ENCODE peak calls at places on chromosomes 1 and 21, in four cellular contexts. T is prostate gland, C is fibroblast of lung, O is HAP-1. G is an unnamed sample.
A peak's percentile ranks its signal among the peaks of the same experiment; 100 is the strongest.

GRCh38 chr1:58929667-58930325 is 145.9 kb upstream of the JUN start:
- DNase-seq in T (no peak), O (no peak), C (peak; percentile 30), G (no peak)

GRCh38 chr1:164263540-164263939 is 295.4 kb upstream of the PBX1 start:
- DNase-seq in O (no peak), T (no peak), C (no peak), G (no peak)

GRCh38 chr1:41313661-41314131 is 47.5 kb upstream of the FOXO6 start:
- DNase-seq in T (no peak), O (peak; percentile 65), C (peak; percentile 21), G (no peak)

GRCh38 chr1:202697038-202697437 is 13.2 kb downstream of the SYT2 start:
- DNase-seq in T (no peak), O (no peak), C (no peak), G (no peak)

GRCh38 chr1:198520524-198521254 is 19.8 kb downstream of the ATP6V1G3 start:
- DNase-seq in O (no peak), C (peak; percentile 51), T (no peak), G (peak; percentile 44)

GRCh38 chr21:25512095-25513086 is 94.9 kb downstream of the MRPL39 start:
- DNase-seq in T (no peak), O (no peak), C (no peak), G (no peak)

GRCh38 chr1:159318784-159319551 is 16.8 kb downstream of the FCER1A start:
- DNase-seq in O (no peak), T (no peak), C (no peak), G (no peak)

GRCh38 chr1:85584264-85584781 is 3.8 kb downstream of the CCN1 start:
- DNase-seq in T (no peak), C (peak; percentile 92), O (peak; percentile 59), G (no peak)

GRCh38 chr1:71393301-71393700 is 312.5 kb upstream of the ZRANB2 start:
- DNase-seq in T (no peak), C (no peak), O (peak; percentile 58), G (no peak)

GRCh38 chr1:43541721-43542401 is 11.2 kb downstream of the PTPRF start:
- DNase-seq in T (peak; percentile 92), C (no peak), O (no peak), G (no peak)

GRCh38 chr1:206854401-206855129 is 10.9 kb upstream of the IL20 start:
- DNase-seq in T (peak; percentile 19), C (peak; percentile 43), O (no peak), G (no peak)

GRCh38 chr1:199303035-199303434 is 664.2 kb downstream of the PTPRC start:
- DNase-seq in T (no peak), C (no peak), O (no peak), G (no peak)

GRCh38 chr1:177589166-177589565 is 380.7 kb downstream of the SEC16B start:
- DNase-seq in C (no peak), T (peak; percentile 76), O (no peak), G (no peak)

GRCh38 chr1:52552236-52552504 is 722 bp downstream of the TUT4 start:
- DNase-seq in C (peak; percentile 61), T (peak; percentile 48), O (peak; percentile 70), G (peak; percentile 89)

GRCh38 chr1:61441723-61442262 is 283.1 kb downstream of the TM2D1 start:
- DNase-seq in O (no peak), C (no peak), T (no peak), G (no peak)

GRCh38 chr1:34266127-34266951 is 89.6 kb downstream of the C1orf94 start:
- DNase-seq in O (no peak), C (peak; percentile 5), T (no peak), G (no peak)

GRCh38 chr1:35717911-35718476 is 690 bp downstream of the C1orf216 start:
- DNase-seq in C (peak; percentile 77), O (peak; percentile 72), T (no peak), G (no peak)

GRCh38 chr1:46539968-46540367 is 11.5 kb downstream of the KNCN start:
- DNase-seq in C (peak; percentile 83), O (no peak), T (no peak), G (no peak)

GRCh38 chr1:85296980-85297379 is 20.5 kb upstream of the BCL10 start:
- DNase-seq in T (no peak), C (peak; percentile 78), O (no peak), G (no peak)

GRCh38 chr1:203085528-203086406 is at the start of gene MYOG:
- DNase-seq in O (no peak), C (no peak), T (no peak), G (no peak)

GRCh38 chr1:3702990-3703728 is 49.1 kb upstream of the CCDC27 start:
- DNase-seq in O (no peak), C (peak; percentile 48), T (peak; percentile 46), G (no peak)

GRCh38 chr21:32955307-32955937 is 70.3 kb upstream of the OLIG2 start:
- DNase-seq in C (no peak), T (no peak), O (no peak), G (no peak)

GRCh38 chr1:201702936-201703335 is 126.0 kb upstream of the IPO9 start:
- DNase-seq in C (peak; percentile 50), O (peak; percentile 68), T (no peak), G (no peak)

GRCh38 chr1:22417466-22417865 is 34.2 kb upstream of the ZBTB40 start:
- DNase-seq in C (no peak), O (no peak), T (no peak), G (no peak)

GRCh38 chr21:36504067-36505058 is 24.4 kb upstream of the CLDN14 start:
- DNase-seq in O (peak; percentile 64), T (peak; percentile 44), C (peak; percentile 36), G (peak; percentile 24)

GRCh38 chr1:167003711-167004110 is 14.6 kb downstream of the MAEL start:
- DNase-seq in T (no peak), O (no peak), C (no peak), G (no peak)

GRCh38 chr1:186958520-186958919 is 129.8 kb downstream of the PLA2G4A start:
- DNase-seq in O (no peak), C (peak; percentile 56), T (no peak), G (no peak)

GRCh38 chr1:244397086-244397485 is 54.6 kb downstream of the ADSS2 start:
- DNase-seq in T (no peak), O (no peak), C (no peak), G (no peak)

GRCh38 chr1:91026320-91026719 is 4.5 kb upstream of the ZNF644 start:
- DNase-seq in O (no peak), C (no peak), T (no peak), G (no peak)

GRCh38 chr1:68346192-68346808 is 103.5 kb downstream of the RPE65 start:
- DNase-seq in O (no peak), C (peak; percentile 33), T (no peak), G (no peak)

GRCh38 chr21:32256873-32257620 is 21.8 kb downstream of the MIS18A start:
- DNase-seq in T (peak; percentile 63), O (peak; percentile 21), C (peak; percentile 86), G (no peak)

GRCh38 chr1:86233406-86233805 is 76.8 kb upstream of the COL24A1 start:
- DNase-seq in O (no peak), C (no peak), T (no peak), G (no peak)

GRCh38 chr1:192539450-192540132 is 36.0 kb upstream of the RGS1 start:
- DNase-seq in C (peak; percentile 98), O (peak; percentile 63), T (no peak), G (no peak)

GRCh38 chr1:68819190-68819829 is 322.4 kb upstream of the DEPDC1 start:
- DNase-seq in C (peak; percentile 22), T (no peak), O (peak; percentile 29), G (no peak)

GRCh38 chr1:23101891-23102688 is 66.6 kb downstream of the LUZP1 start:
- DNase-seq in C (peak; percentile 66), T (no peak), O (no peak), G (no peak)

GRCh38 chr21:45465611-45466329 is 60.8 kb downstream of the COL18A1 start:
- DNase-seq in C (no peak), T (no peak), O (no peak), G (no peak)

GRCh38 chr21:45463871-45464270 is 58.9 kb downstream of the COL18A1 start:
- DNase-seq in T (no peak), O (no peak), C (no peak), G (no peak)

GRCh38 chr21:45464309-45464708 is 59.3 kb downstream of the COL18A1 start:
- DNase-seq in O (no peak), C (no peak), T (no peak), G (no peak)

GRCh38 chr21:45466330-45467220 is 61.6 kb downstream of the COL18A1 start:
- DNase-seq in T (no peak), C (no peak), O (no peak), G (no peak)

GRCh38 chr21:45465105-45465504 is 60.1 kb downstream of the COL18A1 start:
- DNase-seq in C (no peak), T (no peak), O (no peak), G (no peak)
- H3K4me3 ChIP-seq in C (no peak overlapping the region), T (no peak overlapping the region), O (no peak overlapping the region), G (no peak overlapping the region)

GRCh38 chr1:27427836-27428315 is 35.5 kb downstream of the GPR3 start:
- DNase-seq in C (no peak), O (no peak), T (no peak), G (no peak)
- H3K4me1 ChIP-seq in C (peaks cover 22% of the 10 kb centered on the region), O (no peaks in the 10 kb centered on the region), T (peaks cover 8% of the 10 kb centered on the region), G (peaks cover 83% of the 10 kb centered on the region)

GRCh38 chr1:233439721-233440120 is 112.2 kb downstream of the MAP3K21 start:
- DNase-seq in T (no peak), O (no peak), C (peak; percentile 72), G (no peak)
- H3K27me3 ChIP-seq in T (no peaks in the 10 kb centered on the region), O (no peaks in the 10 kb centered on the region), C (no peaks in the 10 kb centered on the region), G (no peaks in the 10 kb centered on the region)

GRCh38 chr1:19648239-19648638 is 4.1 kb downstream of the NBL1 start:
- DNase-seq in O (no peak), T (no peak), C (no peak), G (no peak)
- H3K4me3 ChIP-seq in O (no peak overlapping the region), T (no peak overlapping the region), C (no peak overlapping the region), G (no peak overlapping the region)

GRCh38 chr1:1207254-1207902 is 986 bp upstream of the TNFRSF18 start:
- DNase-seq in C (no peak), O (no peak), T (no peak), G (no peak)
- H3K4me1 ChIP-seq in C (peaks cover 6% of the 10 kb centered on the region), O (no peaks in the 10 kb centered on the region), T (peaks cover 4% of the 10 kb centered on the region), G (peaks cover 55% of the 10 kb centered on the region)

GRCh38 chr1:29326123-29326522 is 89.8 kb downstream of the PTPRU start:
- DNase-seq in O (no peak), C (no peak), T (no peak), G (no peak)

GRCh38 chr1:29323636-29324035 is 87.3 kb downstream of the PTPRU start:
- DNase-seq in C (no peak), O (no peak), T (no peak), G (no peak)

GRCh38 chr1:29324202-29324601 is 87.9 kb downstream of the PTPRU start:
- DNase-seq in T (no peak), O (no peak), C (no peak), G (no peak)

GRCh38 chr1:29325675-29326074 is 89.4 kb downstream of the PTPRU start:
- DNase-seq in T (no peak), C (no peak), O (no peak), G (no peak)

GRCh38 chr1:29324771-29325351 is 88.5 kb downstream of the PTPRU start:
- DNase-seq in T (no peak), C (no peak), O (peak; percentile 70), G (no peak)
- H3K27me3 ChIP-seq in T (no peaks in the 10 kb centered on the region), C (no peaks in the 10 kb centered on the region), O (no peaks in the 10 kb centered on the region), G (no peaks in the 10 kb centered on the region)

GRCh38 chr1:211135342-211135950 is 1.5 kb upstream of the KCNH1 start:
- DNase-seq in C (peak; percentile 62), O (no peak), T (no peak), G (peak; percentile 11)
- H3K4me3 ChIP-seq in C (no peak overlapping the region), O (no peak overlapping the region), T (no peak overlapping the region), G (no peak overlapping the region)

G was measured in CD4-positive, alpha-beta memory T cell.